ENCODE peak calls at places on chromosomes 13 and 19, in seven cellular contexts. G is A673, E is cardiac fibroblast, D is A549, V is BE2C, C is pancreas, N is fibroblast of the aortic adventitia. L is an unnamed sample.

GRCh38 chr19:3163230-3163886 is 15.2 kb upstream of the S1PR4 start:
- DNase-seq in G (peak), E (peak), D (peak), V (peak), C (peak), N (peak), L (peak)

GRCh38 chr13:107185889-107186288 is 618.0 kb upstream of the ARGLU1 start:
- DNase-seq in G (no peak), E (peak), D (no peak), V (no peak), C (no peak), N (no peak), L (no peak)

GRCh38 chr13:111845621-111846351 is 221.2 kb upstream of the SOX1 start:
- DNase-seq in G (no peak), E (no peak), D (no peak), V (no peak), C (no peak), N (no peak), L (peak)

GRCh38 chr13:84362777-84363176 is 480.5 kb upstream of the SLITRK1 start:
- DNase-seq in G (no peak), E (peak), D (no peak), V (no peak), C (no peak), N (peak), L (no peak)

GRCh38 chr19:43337737-43338136 is 15.7 kb upstream of the CD177 start:
- DNase-seq in G (no peak), E (no peak), D (no peak), V (no peak), C (no peak), N (no peak), L (no peak)

GRCh38 chr13:102869948-102870676 is 24.3 kb downstream of the ERCC5 start:
- DNase-seq in G (no peak), E (no peak), D (no peak), V (no peak), C (no peak), N (no peak), L (no peak)

GRCh38 chr13:109204252-109204651 is 574.8 kb downstream of the MYO16 start:
- DNase-seq in G (no peak), E (peak), D (no peak), V (no peak), C (no peak), N (no peak), L (no peak)

GRCh38 chr19:1624458-1624857 is 19.2 kb upstream of the UQCR11 start:
- DNase-seq in G (peak), E (peak), D (peak), V (peak), C (peak), N (peak), L (no peak)

GRCh38 chr13:32199168-32199567 is 116.0 kb downstream of the ZAR1L start:
- DNase-seq in G (no peak), E (no peak), D (no peak), V (no peak), C (no peak), N (no peak), L (no peak)

GRCh38 chr13:66087149-66087780 is 1142.9 kb downstream of the PCDH9 start:
- DNase-seq in G (no peak), E (no peak), D (no peak), V (no peak), C (no peak), N (peak), L (no peak)

GRCh38 chr13:20303636-20304035 is 71.5 kb upstream of the GJB6 start:
- DNase-seq in G (no peak), E (no peak), D (no peak), V (no peak), C (no peak), N (no peak), L (no peak)

GRCh38 chr13:113401452-113402415 is 37.8 kb upstream of the GRTP1 start:
- DNase-seq in G (no peak), E (no peak), D (no peak), V (no peak), C (no peak), N (no peak), L (no peak)

GRCh38 chr13:88068316-88068715 is 397.1 kb downstream of the SLITRK5 start:
- DNase-seq in G (no peak), E (no peak), D (no peak), V (no peak), C (no peak), N (no peak), L (no peak)

GRCh38 chr13:100131863-100132574 is 43.1 kb downstream of the PCCA start:
- DNase-seq in G (peak), E (peak), D (peak), V (peak), C (no peak), N (peak), L (no peak)

GRCh38 chr19:7063764-7064418 is 5.4 kb upstream of the MBD3L3 start:
- DNase-seq in G (no peak), E (no peak), D (no peak), V (no peak), C (no peak), N (no peak), L (no peak)

GRCh38 chr13:112254900-112255299 is 121.3 kb upstream of the SPACA7 start:
- DNase-seq in G (no peak), E (no peak), D (no peak), V (no peak), C (no peak), N (no peak), L (no peak)

GRCh38 chr19:31109626-31110025 is 239.6 kb downstream of the TSHZ3 start:
- DNase-seq in G (no peak), E (no peak), D (no peak), V (no peak), C (no peak), N (no peak), L (no peak)

GRCh38 chr13:113187263-113187669 is 21.2 kb downstream of the PCID2 start:
- DNase-seq in G (peak), E (peak), D (peak), V (peak), C (no peak), N (peak), L (no peak)

GRCh38 chr13:47213057-47213456 is 316.2 kb upstream of the HTR2A start:
- DNase-seq in G (no peak), E (no peak), D (no peak), V (no peak), C (no peak), N (peak), L (no peak)

GRCh38 chr19:1247747-1248453 is 483 bp upstream of the MIDN start:
- DNase-seq in G (peak), E (peak), D (no peak), V (no peak), C (peak), N (peak), L (no peak)

GRCh38 chr19:7224205-7224833 is 69.9 kb downstream of the INSR start:
- DNase-seq in G (no peak), E (peak), D (no peak), V (no peak), C (peak), N (peak), L (no peak)

GRCh38 chr19:41376241-41376997 is at the start of gene TMEM91:
- DNase-seq in G (peak), E (peak), D (no peak), V (peak), C (peak), N (peak), L (no peak)

GRCh38 chr13:113183450-113184129 is 24.9 kb downstream of the PCID2 start:
- DNase-seq in G (no peak), E (peak), D (no peak), V (no peak), C (no peak), N (no peak), L (no peak)

GRCh38 chr19:53908106-53908932 is 759 bp upstream of the CACNG7 start:
- DNase-seq in G (peak), E (peak), D (peak), V (peak), C (no peak), N (peak), L (no peak)

GRCh38 chr13:23965346-23965745 is 68.0 kb upstream of the C1QTNF9B start:
- DNase-seq in G (no peak), E (no peak), D (no peak), V (no peak), C (no peak), N (no peak), L (no peak)

GRCh38 chr13:33489563-33489962 is 204.0 kb upstream of the STARD13 start:
- DNase-seq in G (peak), E (no peak), D (no peak), V (no peak), C (no peak), N (no peak), L (no peak)

GRCh38 chr13:33483471-33483870 is 197.9 kb upstream of the STARD13 start:
- DNase-seq in G (no peak), E (peak), D (no peak), V (no peak), C (no peak), N (no peak), L (no peak)

GRCh38 chr13:33490461-33491327 is 205.1 kb upstream of the STARD13 start:
- DNase-seq in G (peak), E (peak), D (no peak), V (no peak), C (no peak), N (peak), L (no peak)

GRCh38 chr13:33485247-33485646 is 199.7 kb upstream of the STARD13 start:
- DNase-seq in G (no peak), E (no peak), D (no peak), V (no peak), C (no peak), N (no peak), L (no peak)

GRCh38 chr13:33487575-33488243 is 202.2 kb upstream of the STARD13 start:
- DNase-seq in G (peak), E (peak), D (no peak), V (no peak), C (no peak), N (peak), L (no peak)
- TF ChIP-seq CTCF in G (peak), E (peak), D (no peak), V (peak), C (no peak), N (peak), L (no peak)

GRCh38 chr19:5463959-5464358 is 8.7 kb downstream of the ZNRF4 start:
- DNase-seq in G (no peak), E (no peak), D (no peak), V (no peak), C (no peak), N (no peak), L (no peak)
- TF ChIP-seq CTCF in G (no peak), E (no peak), D (no peak), V (no peak), C (no peak), N (no peak), L (no peak)

GRCh38 chr13:44021422-44021821 is 141.7 kb downstream of the LACC1 start:
- DNase-seq in G (no peak), E (no peak), D (no peak), V (no peak), C (no peak), N (no peak), L (no peak)
- TF ChIP-seq CTCF in G (no peak), E (no peak), D (no peak), V (no peak), C (no peak), N (no peak), L (no peak)

GRCh38 chr19:48139053-48139452 is 28.4 kb upstream of the PLA2G4C start:
- DNase-seq in G (no peak), E (no peak), D (no peak), V (no peak), C (no peak), N (no peak), L (no peak)
- TF ChIP-seq CTCF in G (no peak), E (no peak), D (no peak), V (no peak), C (no peak), N (no peak), L (no peak)

GRCh38 chr13:33931397-33931987 is 113.5 kb downstream of the RFC3 start:
- DNase-seq in G (peak), E (peak), D (peak), V (peak), C (no peak), N (peak), L (no peak)
- TF ChIP-seq CTCF in G (peak), E (peak), D (peak), V (peak), C (no peak), N (peak), L (peak)

DNA sequence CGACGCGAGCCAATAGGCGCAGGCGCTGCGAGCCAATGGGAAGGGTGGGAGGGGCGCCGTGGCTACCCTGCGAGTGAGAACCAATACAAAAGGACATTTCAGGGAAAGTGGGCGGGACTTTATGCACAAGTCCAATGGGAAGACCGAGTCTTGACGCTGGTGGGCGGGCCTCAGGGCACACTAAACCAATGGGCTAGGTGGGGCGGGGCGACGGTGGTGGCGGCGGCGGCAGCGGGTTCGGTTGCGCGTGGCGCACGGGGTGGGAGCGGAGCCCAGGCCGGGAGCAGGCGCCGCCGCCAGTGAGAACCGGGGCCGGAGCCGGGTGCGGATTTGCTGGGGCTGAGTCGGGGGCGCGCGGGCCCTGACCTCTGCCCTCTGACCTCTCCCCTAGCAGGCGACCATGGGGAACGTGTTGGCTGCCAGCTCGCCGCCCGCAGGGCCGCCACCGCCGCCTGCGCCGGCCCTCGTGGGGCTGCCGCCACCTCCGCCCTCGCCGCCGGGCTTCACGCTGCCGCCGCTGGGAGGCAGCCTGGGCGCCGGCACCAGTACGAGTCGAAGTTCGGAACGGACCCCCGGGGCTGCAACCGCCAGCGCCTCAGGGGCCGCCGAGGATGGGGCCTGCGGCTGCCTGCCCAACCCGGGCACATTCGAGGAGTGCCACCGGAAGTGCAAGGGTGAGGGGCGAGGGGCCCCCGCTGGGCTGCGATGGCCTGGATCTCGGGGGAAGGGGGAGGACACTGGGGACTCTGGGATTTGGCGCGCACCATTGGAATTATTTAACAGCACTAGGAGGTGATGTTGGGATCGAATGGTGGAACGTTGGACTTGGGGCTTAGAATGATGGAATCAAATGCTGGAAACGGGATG is at the start of gene TOMM40:
- DNase-seq in G (no peak), E (peak), D (peak), V (no peak), C (no peak), N (no peak), L (no peak)
- TF ChIP-seq CTCF in G (no peak), E (no peak), D (no peak), V (no peak), C (no peak), N (no peak), L (peak)

GRCh38 chr19:12833747-12834417 is 497 bp downstream of the RTBDN start:
- DNase-seq in G (peak), E (no peak), D (no peak), V (peak), C (peak), N (no peak), L (no peak)
- TF ChIP-seq CTCF in G (peak), E (no peak), D (no peak), V (no peak), C (no peak), N (no peak), L (no peak)

DNA sequence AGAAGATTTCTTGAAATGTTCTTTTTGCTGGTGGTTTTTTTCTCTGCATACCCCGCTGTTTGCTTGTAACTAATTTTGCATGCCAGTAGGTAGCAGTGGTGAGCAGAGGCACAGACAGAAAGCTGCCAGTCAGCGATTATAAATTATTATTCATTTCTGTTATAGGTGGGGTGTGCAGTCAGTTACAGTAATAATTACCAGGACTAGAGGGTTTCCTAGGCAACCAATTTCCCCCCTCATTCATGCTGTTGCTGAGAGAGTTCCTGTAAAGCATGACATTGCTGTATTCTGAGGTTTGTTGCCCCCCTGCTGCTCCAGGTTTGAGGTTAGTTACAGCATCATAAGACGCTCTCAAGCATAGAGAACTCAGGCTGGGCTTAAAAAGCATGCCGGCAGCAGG is 104.5 kb downstream of the URI1 start:
- DNase-seq in G (peak), E (peak), D (no peak), V (peak), C (no peak), N (no peak), L (no peak)
- TF ChIP-seq CTCF in G (peak), E (peak), D (peak), V (peak), C (no peak), N (peak), L (peak)

GRCh38 chr19:23070353-23070781 is 46.5 kb upstream of the ZNF730 start:
- DNase-seq in G (peak), E (peak), D (no peak), V (peak), C (peak), N (peak), L (no peak)
- TF ChIP-seq CTCF in G (peak), E (peak), D (no peak), V (peak), C (no peak), N (peak), L (no peak)

DNA sequence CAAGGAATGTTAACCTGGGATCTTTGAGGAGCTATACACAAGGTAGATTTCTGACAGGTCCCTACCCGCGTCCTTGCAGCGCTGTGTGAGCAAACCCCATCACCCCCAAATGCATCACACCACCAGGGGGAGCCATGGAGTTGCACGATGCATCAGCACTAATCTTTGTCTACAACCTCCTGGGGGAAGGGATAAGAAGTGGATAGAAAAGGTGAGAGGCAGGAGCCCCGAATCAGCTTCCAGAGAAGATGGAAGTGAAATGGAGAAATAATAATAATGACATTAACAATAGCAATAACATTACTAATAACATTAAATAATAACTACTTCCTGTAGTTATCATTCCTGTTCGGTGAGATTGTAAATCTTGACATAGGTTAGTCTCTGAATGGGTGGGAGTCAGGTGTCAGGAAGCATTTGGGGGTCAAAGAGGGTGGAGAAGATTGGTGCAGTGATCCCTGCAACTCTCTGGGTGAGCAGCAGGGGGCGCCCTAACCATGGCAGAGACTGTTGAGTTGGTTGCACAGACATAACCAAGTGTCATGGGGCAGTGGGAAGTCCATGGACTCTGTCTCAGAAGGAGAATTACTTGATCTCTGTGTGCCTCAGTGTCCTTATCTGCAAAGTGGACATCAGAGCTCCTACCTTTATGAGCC is 16.5 kb downstream of the SIGLEC7 start:
- DNase-seq in G (peak), E (peak), D (peak), V (peak), C (peak), N (peak), L (no peak)
- TF ChIP-seq CTCF in G (peak), E (peak), D (peak), V (peak), C (peak), N (peak), L (peak)

L was measured in type B pancreatic cell.